ENCODE peak calls at places on chromosomes 12 and 14, in six cellular contexts. One of them, this sample, is unnamed. For H3K27me3 and H3K36me3, the result is how much of the 10 kb centered on the place peaks cover.

GRCh38 chr12:45498645-45499044 is 230.9 kb upstream of the ARID2 start:
- DNase-seq in GM12878: no peak
- DNase-seq in keratinocyte: no peak
- DNase-seq in adipocyte: no peak
- DNase-seq in BE2C: no peak
- DNase-seq in IMR-90: no peak
- DNase-seq in this sample: no peak

GRCh38 chr12:1911598-1912575 is 6.6 kb downstream of the CACNA2D4 start:
- DNase-seq in GM12878: no peak
- DNase-seq in keratinocyte: no peak
- DNase-seq in adipocyte: no peak
- DNase-seq in BE2C: no peak
- DNase-seq in IMR-90: no peak
- DNase-seq in this sample: peak

GRCh38 chr12:117130806-117131205 is 31.6 kb upstream of the TESC start:
- DNase-seq in GM12878: no peak
- DNase-seq in keratinocyte: no peak
- DNase-seq in adipocyte: no peak
- DNase-seq in BE2C: no peak
- DNase-seq in IMR-90: no peak
- DNase-seq in this sample: no peak

GRCh38 chr12:9342614-9343353 is 134.6 kb upstream of the PZP start:
- DNase-seq in GM12878: no peak
- DNase-seq in keratinocyte: no peak
- DNase-seq in adipocyte: no peak
- DNase-seq in BE2C: no peak
- DNase-seq in IMR-90: no peak
- DNase-seq in this sample: no peak

GRCh38 chr12:55818140-55818728 is 393 bp downstream of the ORMDL2 start:
- DNase-seq in GM12878: no peak
- DNase-seq in keratinocyte: no peak
- DNase-seq in adipocyte: peak
- DNase-seq in BE2C: no peak
- DNase-seq in IMR-90: no peak
- DNase-seq in this sample: no peak

GRCh38 chr14:55581011-55581806 is 1.2 kb downstream of the KTN1 start:
- DNase-seq in GM12878: no peak
- DNase-seq in keratinocyte: no peak
- DNase-seq in adipocyte: peak
- DNase-seq in BE2C: peak
- DNase-seq in IMR-90: no peak
- DNase-seq in this sample: no peak

GRCh38 chr14:45715946-45716345 is 462.9 kb upstream of the MIS18BP1 start:
- DNase-seq in GM12878: no peak
- DNase-seq in keratinocyte: no peak
- DNase-seq in adipocyte: no peak
- DNase-seq in BE2C: no peak
- DNase-seq in IMR-90: no peak
- DNase-seq in this sample: no peak

GRCh38 chr12:116882742-116883141 is 1.5 kb upstream of the HRK start:
- DNase-seq in GM12878: no peak
- DNase-seq in keratinocyte: no peak
- DNase-seq in adipocyte: peak
- DNase-seq in BE2C: peak
- DNase-seq in IMR-90: peak
- DNase-seq in this sample: peak

GRCh38 chr14:64502476-64503183 is 1.0 kb downstream of the ZBTB25 start:
- DNase-seq in GM12878: no peak
- DNase-seq in keratinocyte: no peak
- DNase-seq in adipocyte: peak
- DNase-seq in BE2C: no peak
- DNase-seq in IMR-90: peak
- DNase-seq in this sample: peak

GRCh38 chr12:65199604-65200003 is 30.2 kb downstream of the LEMD3 start:
- DNase-seq in GM12878: no peak
- DNase-seq in keratinocyte: no peak
- DNase-seq in adipocyte: no peak
- DNase-seq in BE2C: no peak
- DNase-seq in IMR-90: no peak
- DNase-seq in this sample: no peak

GRCh38 chr12:113461666-113462065 is 10.0 kb downstream of the LHX5 start:
- DNase-seq in GM12878: no peak
- DNase-seq in keratinocyte: no peak
- DNase-seq in adipocyte: peak
- DNase-seq in BE2C: no peak
- DNase-seq in IMR-90: no peak
- DNase-seq in this sample: peak

GRCh38 chr12:111636209-111636928 is 37.3 kb upstream of the ATXN2 start:
- DNase-seq in GM12878: no peak
- DNase-seq in keratinocyte: no peak
- DNase-seq in adipocyte: peak
- DNase-seq in BE2C: peak
- DNase-seq in IMR-90: peak
- DNase-seq in this sample: peak

GRCh38 chr14:58772814-58773620 is 135.3 kb downstream of the DACT1 start:
- DNase-seq in GM12878: no peak
- DNase-seq in keratinocyte: no peak
- DNase-seq in adipocyte: no peak
- DNase-seq in BE2C: no peak
- DNase-seq in IMR-90: peak
- DNase-seq in this sample: peak

GRCh38 chr12:52076811-52077210 is 2.7 kb upstream of the SMIM41 start:
- DNase-seq in GM12878: no peak
- DNase-seq in keratinocyte: no peak
- DNase-seq in adipocyte: no peak
- DNase-seq in BE2C: no peak
- DNase-seq in IMR-90: no peak
- DNase-seq in this sample: no peak

DNA sequence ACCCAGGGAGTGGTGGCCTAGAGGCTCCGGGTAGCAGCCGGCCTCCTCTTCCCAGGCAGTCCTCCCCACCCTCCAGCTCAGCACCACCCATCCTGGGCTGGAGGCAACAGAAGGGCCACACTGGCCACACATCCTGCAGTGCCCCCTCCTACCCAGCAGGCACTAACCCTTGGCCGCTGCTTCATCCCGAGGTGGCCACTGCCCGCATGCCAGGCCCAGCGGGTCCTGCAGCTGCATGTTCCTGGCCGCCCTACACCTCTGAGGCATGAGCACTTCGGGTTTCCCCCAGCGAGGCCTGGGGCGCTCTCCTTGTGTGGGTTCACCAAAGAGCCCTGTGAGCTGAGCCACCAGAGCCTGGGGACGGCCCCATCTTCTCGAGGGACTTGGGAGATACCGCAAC is 61.4 kb downstream of the CCNK start:
- DNase-seq in GM12878: no peak
- DNase-seq in keratinocyte: no peak
- DNase-seq in adipocyte: no peak
- DNase-seq in BE2C: no peak
- DNase-seq in IMR-90: no peak
- DNase-seq in this sample: no peak
- H3K4me3 ChIP-seq in GM12878: no peak
- H3K4me3 ChIP-seq in keratinocyte: no peak
- H3K4me3 ChIP-seq in adipocyte: no peak
- H3K4me3 ChIP-seq in BE2C: no peak
- H3K4me3 ChIP-seq in IMR-90: no peak
- H3K4me3 ChIP-seq in this sample: no peak

DNA sequence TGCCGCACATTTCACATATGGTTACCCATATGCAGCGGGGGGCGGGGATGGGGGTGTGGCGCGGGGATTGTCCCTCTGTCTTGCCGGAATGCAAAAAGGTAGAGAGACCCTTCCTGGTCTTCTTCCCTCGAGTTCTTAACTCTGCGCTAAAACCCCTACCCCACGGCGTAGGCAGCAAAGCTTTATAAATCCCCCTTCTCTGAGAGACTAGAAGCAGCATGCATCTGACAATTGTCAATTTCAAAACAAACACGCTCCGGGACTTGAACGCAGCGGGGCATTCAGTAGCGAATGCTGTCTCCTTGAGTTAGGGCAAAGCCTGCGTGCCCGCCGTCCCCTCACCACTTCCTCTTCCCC is 1.8 kb downstream of the PRMT8 start:
- DNase-seq in GM12878: no peak
- DNase-seq in keratinocyte: no peak
- DNase-seq in adipocyte: no peak
- DNase-seq in BE2C: no peak
- DNase-seq in IMR-90: no peak
- DNase-seq in this sample: peak
- H3K27me3 ChIP-seq in GM12878: under half
- H3K27me3 ChIP-seq in keratinocyte: half or more
- H3K27me3 ChIP-seq in adipocyte: half or more
- H3K27me3 ChIP-seq in BE2C: half or more
- H3K27me3 ChIP-seq in IMR-90: under half
- H3K27me3 ChIP-seq in this sample: half or more

GRCh38 chr12:122999986-123000420 is 19.5 kb downstream of the ARL6IP4 start:
- DNase-seq in GM12878: no peak
- DNase-seq in keratinocyte: no peak
- DNase-seq in adipocyte: no peak
- DNase-seq in BE2C: no peak
- DNase-seq in IMR-90: no peak
- DNase-seq in this sample: peak
- H3K36me3 ChIP-seq in GM12878: under half
- H3K36me3 ChIP-seq in keratinocyte: under half
- H3K36me3 ChIP-seq in adipocyte: under half
- H3K36me3 ChIP-seq in BE2C: under half
- H3K36me3 ChIP-seq in IMR-90: under half
- H3K36me3 ChIP-seq in this sample: under half

GRCh38 chr12:69904761-69905160 is 79.7 kb downstream of the MYRFL start:
- DNase-seq in GM12878: no peak
- DNase-seq in keratinocyte: no peak
- DNase-seq in adipocyte: peak
- DNase-seq in BE2C: no peak
- DNase-seq in IMR-90: peak
- DNase-seq in this sample: no peak
- H3K4me3 ChIP-seq in GM12878: no peak
- H3K4me3 ChIP-seq in keratinocyte: no peak
- H3K4me3 ChIP-seq in adipocyte: no peak
- H3K4me3 ChIP-seq in BE2C: no peak
- H3K4me3 ChIP-seq in IMR-90: no peak
- H3K4me3 ChIP-seq in this sample: no peak

DNA sequence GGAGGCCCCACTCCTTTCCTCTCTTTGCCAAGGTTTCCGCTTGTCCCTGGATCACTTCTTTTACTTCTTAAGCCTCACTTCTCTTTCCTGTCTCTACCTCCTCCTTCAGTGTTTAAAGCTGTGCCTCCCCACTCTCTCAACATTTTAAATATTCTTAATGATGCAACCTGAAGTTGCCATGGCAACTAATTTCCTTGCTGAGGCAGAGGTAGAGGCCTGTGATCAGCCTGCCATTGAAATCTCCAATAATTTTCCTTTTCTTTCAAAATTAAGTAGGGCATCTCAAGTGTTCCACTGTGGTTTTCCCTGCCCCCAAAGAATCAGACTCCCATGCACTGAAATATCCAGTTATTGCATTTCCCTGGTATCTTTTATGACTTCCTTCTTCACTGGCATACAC is 108.6 kb upstream of the VRK1 start:
- DNase-seq in GM12878: no peak
- DNase-seq in keratinocyte: no peak
- DNase-seq in adipocyte: no peak
- DNase-seq in BE2C: no peak
- DNase-seq in IMR-90: no peak
- DNase-seq in this sample: no peak
- H3K27me3 ChIP-seq in GM12878: under half
- H3K27me3 ChIP-seq in keratinocyte: under half
- H3K27me3 ChIP-seq in adipocyte: under half
- H3K27me3 ChIP-seq in BE2C: under half
- H3K27me3 ChIP-seq in IMR-90: under half
- H3K27me3 ChIP-seq in this sample: under half

This sample was measured in H7.